ENCODE peak calls at places on chromosome 9, in eight cellular contexts. One of them, this sample, is unnamed.
A peak's percentile ranks its signal among the peaks of the same experiment; 100 is the strongest.

GRCh38 chr9:111481885-111482636 is 2.1 kb downstream of the ECPAS start:
- DNase-seq in EH: peak; percentile 77
- DNase-seq in iPS DF 6.9: no peak
- DNase-seq in cardiac fibroblast: peak; percentile 51
- DNase-seq in NCI-H2029: peak; percentile 60
- DNase-seq in activated CD8-positive, alpha-beta memory T cell treated with anti-CD3 and anti-CD28 coated beads, Interleukin-2, amount 10 ng/mL, durations not matched to agents 7 days and 5 days: no peak
- DNase-seq in NCI-H1105: peak; percentile 30
- DNase-seq in GM23248: peak; percentile 55
- DNase-seq in this sample: peak; percentile 19

GRCh38 chr9:124258765-124259272 is 1.1 kb downstream of the NEK6 start:
- DNase-seq in EH: peak; percentile 25
- DNase-seq in iPS DF 6.9: no peak
- DNase-seq in cardiac fibroblast: no peak
- DNase-seq in NCI-H2029: no peak
- DNase-seq in activated CD8-positive, alpha-beta memory T cell treated with anti-CD3 and anti-CD28 coated beads, Interleukin-2, amount 10 ng/mL, durations not matched to agents 7 days and 5 days: no peak
- DNase-seq in NCI-H1105: no peak
- DNase-seq in GM23248: peak; percentile 52
- DNase-seq in this sample: no peak

GRCh38 chr9:73715591-73715990 is 563.9 kb downstream of the ANXA1 start:
- DNase-seq in EH: no peak
- DNase-seq in iPS DF 6.9: no peak
- DNase-seq in cardiac fibroblast: no peak
- DNase-seq in NCI-H2029: no peak
- DNase-seq in activated CD8-positive, alpha-beta memory T cell treated with anti-CD3 and anti-CD28 coated beads, Interleukin-2, amount 10 ng/mL, durations not matched to agents 7 days and 5 days: no peak
- DNase-seq in NCI-H1105: no peak
- DNase-seq in GM23248: no peak
- DNase-seq in this sample: no peak

GRCh38 chr9:31034311-31034710 is 1350.1 kb upstream of the ACO1 start:
- DNase-seq in EH: no peak
- DNase-seq in iPS DF 6.9: no peak
- DNase-seq in cardiac fibroblast: no peak
- DNase-seq in NCI-H2029: peak; percentile 69
- DNase-seq in activated CD8-positive, alpha-beta memory T cell treated with anti-CD3 and anti-CD28 coated beads, Interleukin-2, amount 10 ng/mL, durations not matched to agents 7 days and 5 days: no peak
- DNase-seq in NCI-H1105: peak; percentile 74
- DNase-seq in GM23248: no peak
- DNase-seq in this sample: peak; percentile 84

GRCh38 chr9:136059851-136060670 is 35.0 kb downstream of the NACC2 start:
- DNase-seq in EH: peak; percentile 96
- DNase-seq in iPS DF 6.9: no peak
- DNase-seq in cardiac fibroblast: peak; percentile 6
- DNase-seq in NCI-H2029: no peak
- DNase-seq in activated CD8-positive, alpha-beta memory T cell treated with anti-CD3 and anti-CD28 coated beads, Interleukin-2, amount 10 ng/mL, durations not matched to agents 7 days and 5 days: no peak
- DNase-seq in NCI-H1105: no peak
- DNase-seq in GM23248: peak; percentile 15
- DNase-seq in this sample: no peak

GRCh38 chr9:131358438-131359029 is 35.4 kb upstream of the PRRC2B start:
- DNase-seq in EH: no peak
- DNase-seq in iPS DF 6.9: no peak
- DNase-seq in cardiac fibroblast: no peak
- DNase-seq in NCI-H2029: no peak
- DNase-seq in activated CD8-positive, alpha-beta memory T cell treated with anti-CD3 and anti-CD28 coated beads, Interleukin-2, amount 10 ng/mL, durations not matched to agents 7 days and 5 days: no peak
- DNase-seq in NCI-H1105: no peak
- DNase-seq in GM23248: no peak
- DNase-seq in this sample: no peak

GRCh38 chr9:122394265-122395242 is 23.7 kb downstream of the PTGS1 start:
- DNase-seq in EH: peak; percentile 96
- DNase-seq in iPS DF 6.9: no peak
- DNase-seq in cardiac fibroblast: peak; percentile 83
- DNase-seq in NCI-H2029: no peak
- DNase-seq in activated CD8-positive, alpha-beta memory T cell treated with anti-CD3 and anti-CD28 coated beads, Interleukin-2, amount 10 ng/mL, durations not matched to agents 7 days and 5 days: peak; percentile 16
- DNase-seq in NCI-H1105: no peak
- DNase-seq in GM23248: peak; percentile 93
- DNase-seq in this sample: no peak

GRCh38 chr9:13002740-13003139 is 227.9 kb downstream of the LURAP1L start:
- DNase-seq in EH: no peak
- DNase-seq in iPS DF 6.9: no peak
- DNase-seq in cardiac fibroblast: no peak
- DNase-seq in NCI-H2029: no peak
- DNase-seq in activated CD8-positive, alpha-beta memory T cell treated with anti-CD3 and anti-CD28 coated beads, Interleukin-2, amount 10 ng/mL, durations not matched to agents 7 days and 5 days: no peak
- DNase-seq in NCI-H1105: no peak
- DNase-seq in GM23248: no peak
- DNase-seq in this sample: no peak

GRCh38 chr9:137114613-137115393 is at the start of gene DPP7:
- DNase-seq in EH: peak; percentile 63
- DNase-seq in iPS DF 6.9: no peak
- DNase-seq in cardiac fibroblast: peak; percentile 38
- DNase-seq in NCI-H2029: no peak
- DNase-seq in activated CD8-positive, alpha-beta memory T cell treated with anti-CD3 and anti-CD28 coated beads, Interleukin-2, amount 10 ng/mL, durations not matched to agents 7 days and 5 days: peak; percentile 85
- DNase-seq in NCI-H1105: peak; percentile 46
- DNase-seq in GM23248: peak; percentile 83
- DNase-seq in this sample: peak; percentile 43